ENCODE peak calls at places on chromosomes 16 and 17, in four cellular contexts. U is mesothelial cell of epicardium; R is transverse colon; S is stimulated activated CD8-positive, alpha-beta memory T cell treated with anti-CD3 and anti-CD28 coated beads, Interleukin-4, amount 100 ng/mL, for 48 hours. X is an unnamed sample.

GRCh38 chr16:67641779-67642708 is 2.9 kb upstream of the CARMIL2 start:
- DNase-seq in U (no peak), R (no peak), S (no peak), X (no peak)

GRCh38 chr16:29148867-29149272 is 164.0 kb downstream of the LAT start:
- DNase-seq in U (no peak), R (peak; percentile 60), S (peak; percentile 61), X (peak; percentile 27)

GRCh38 chr16:74743668-74744299 is 30.8 kb downstream of the FA2H start:
- DNase-seq in U (no peak), R (peak; percentile 95), S (no peak), X (peak; percentile 35)

GRCh38 chr17:79971651-79972050 is 64.0 kb downstream of the TBC1D16 start:
- DNase-seq in U (no peak), R (no peak), S (no peak), X (peak; percentile 34)

GRCh38 chr17:74566132-74566753 is 1.1 kb downstream of the CD300H start:
- DNase-seq in U (no peak), R (peak; percentile 39), S (peak; percentile 66), X (no peak)

GRCh38 chr16:67277294-67277998 is 1.9 kb upstream of the PLEKHG4 start:
- DNase-seq in U (no peak), R (peak; percentile 26), S (peak; percentile 54), X (peak; percentile 68)

GRCh38 chr17:66715076-66715675 is 119.7 kb upstream of the CACNG5 start:
- DNase-seq in U (no peak), R (peak; percentile 30), S (no peak), X (no peak)

GRCh38 chr17:20983359-20983637 is 59.5 kb downstream of the USP22 start:
- DNase-seq in U (no peak), R (no peak), S (no peak), X (no peak)

GRCh38 chr16:79563919-79564318 is 36.6 kb downstream of the MAF start:
- DNase-seq in U (no peak), R (no peak), S (no peak), X (no peak)

GRCh38 chr16:85444879-85445778 is 168.0 kb upstream of the GSE1 start:
- DNase-seq in U (no peak), R (peak; percentile 61), S (no peak), X (no peak)

GRCh38 chr17:42578282-42578869 is 847 bp upstream of the PSMC3IP start:
- DNase-seq in U (peak; percentile 50), R (peak; percentile 88), S (peak; percentile 86), X (no peak)

GRCh38 chr17:77365584-77366186 is 224.9 kb downstream of the SEC14L1 start:
- DNase-seq in U (no peak), R (peak; percentile 69), S (no peak), X (peak; percentile 96)

GRCh38 chr17:59428896-59429460 is 97.5 kb downstream of the YPEL2 start:
- DNase-seq in U (no peak), R (no peak), S (no peak), X (no peak)

GRCh38 chr16:58638148-58639036 is 8.8 kb upstream of the CNOT1 start:
- DNase-seq in U (no peak), R (peak; percentile 35), S (no peak), X (no peak)

GRCh38 chr17:36532435-36532975 is 2.2 kb downstream of the MYO19 start:
- DNase-seq in U (no peak), R (no peak), S (no peak), X (no peak)

GRCh38 chr17:7207120-7208001 is 12.3 kb downstream of the DLG4 start:
- DNase-seq in U (no peak), R (no peak), S (no peak), X (no peak)

GRCh38 chr17:75576661-75577060 is 10.9 kb upstream of the MYO15B start:
- DNase-seq in U (no peak), R (peak; percentile 59), S (no peak), X (no peak)

GRCh38 chr17:2564876-2565275 is 28.6 kb upstream of the PAFAH1B1 start:
- DNase-seq in U (no peak), R (peak; percentile 23), S (no peak), X (peak; percentile 31)

GRCh38 chr16:67993207-67994036 is 5.9 kb downstream of the DPEP2 start:
- DNase-seq in U (peak; percentile 63), R (peak; percentile 86), S (peak; percentile 91), X (peak; percentile 68)

GRCh38 chr17:75614006-75614405 is 19.2 kb upstream of the SMIM5 start:
- DNase-seq in U (no peak), R (no peak), S (no peak), X (no peak)

GRCh38 chr17:64504769-64505319 is 1.2 kb downstream of the DDX5 start:
- DNase-seq in U (no peak), R (no peak), S (no peak), X (no peak)

GRCh38 chr17:29640413-29640812 is 17.7 kb upstream of the CORO6 start:
- DNase-seq in U (no peak), R (no peak), S (no peak), X (no peak)

GRCh38 chr16:19783363-19783762 is 65.3 kb downstream of the IQCK start:
- DNase-seq in U (no peak), R (no peak), S (no peak), X (no peak)

GRCh38 chr16:87329436-87330256 is 12.5 kb upstream of the C16orf95 start:
- DNase-seq in U (no peak), R (no peak), S (no peak), X (no peak)

GRCh38 chr17:34291721-34292348 is 6.3 kb downstream of the CCL11 start:
- DNase-seq in U (no peak), R (no peak), S (no peak), X (no peak)

GRCh38 chr17:38925263-38925995 is at the start of gene LASP1NB:
- DNase-seq in U (no peak), R (no peak), S (peak; percentile 73), X (no peak)

GRCh38 chr17:80789356-80789902 is 202.2 kb upstream of the CHMP6 start:
- DNase-seq in U (no peak), R (no peak), S (peak; percentile 54), X (peak; percentile 14)

GRCh38 chr17:71664867-71665266 is 456.0 kb upstream of the SOX9 start:
- DNase-seq in U (no peak), R (no peak), S (no peak), X (no peak)

GRCh38 chr17:19763416-19763815 is 15.3 kb upstream of the ALDH3A1 start:
- DNase-seq in U (no peak), R (no peak), S (no peak), X (no peak)

GRCh38 chr17:76467366-76467765 is at the start of gene AANAT:
- DNase-seq in U (no peak), R (no peak), S (no peak), X (no peak)

GRCh38 chr17:77528516-77529327 is 388.0 kb downstream of the SEC14L1 start:
- DNase-seq in U (peak; percentile 50), R (no peak), S (peak; percentile 59), X (no peak)